ENCODE peak calls at places on chromosomes 13 and 19, in four cellular contexts. M is left lung, C is heart left ventricle, U is MM.1S. Z is an unnamed sample. For H3K9me3 and H3K36me3, the result is how much of the 10 kb centered on the place peaks cover.

GRCh38 chr19:21202865-21203494 is 61.1 kb downstream of the ZNF431 start:
- DNase-seq in M (no peak), C (no peak), U (peak), Z (peak)

GRCh38 chr19:48636859-48637448 is at the start of gene DBP:
- DNase-seq in M (peak), C (peak), U (no peak), Z (no peak)

GRCh38 chr13:84243340-84243739 is 361.1 kb upstream of the SLITRK1 start:
- DNase-seq in M (no peak), C (no peak), U (no peak), Z (no peak)

GRCh38 chr13:43124495-43124894 is 101.1 kb downstream of the DNAJC15 start:
- DNase-seq in M (no peak), C (no peak), U (no peak), Z (no peak)

GRCh38 chr13:44436589-44437337 is 63.1 kb downstream of the SERP2 start:
- DNase-seq in M (peak), C (peak), U (peak), Z (peak)

GRCh38 chr19:3655402-3656072 is 28.9 kb upstream of the CACTIN start:
- DNase-seq in M (no peak), C (no peak), U (no peak), Z (no peak)

GRCh38 chr13:45238945-45239795 is 38.3 kb upstream of the KCTD4 start:
- DNase-seq in M (no peak), C (no peak), U (no peak), Z (no peak)

GRCh38 chr19:18865973-18866799 is 29.8 kb downstream of the CERS1 start:
- DNase-seq in M (no peak), C (no peak), U (no peak), Z (peak)

GRCh38 chr19:3034845-3035541 is 5.9 kb upstream of the TLE2 start:
- DNase-seq in M (peak), C (no peak), U (no peak), Z (peak)

GRCh38 chr13:90121784-90122183 is 1225.7 kb upstream of the MIR17HG start:
- DNase-seq in M (no peak), C (no peak), U (no peak), Z (no peak)

GRCh38 chr19:49593233-49594113 is 2.5 kb downstream of the PRR12 start:
- DNase-seq in M (peak), C (peak), U (peak), Z (peak)

GRCh38 chr19:10235003-10235402 is 3.9 kb upstream of the S1PR2 start:
- DNase-seq in M (no peak), C (no peak), U (no peak), Z (no peak)

GRCh38 chr19:16288544-16288943 is 36.1 kb upstream of the KLF2 start:
- DNase-seq in M (no peak), C (no peak), U (no peak), Z (peak)

GRCh38 chr19:6023085-6023682 is 45.2 kb upstream of the RANBP3 start:
- DNase-seq in M (peak), C (peak), U (no peak), Z (no peak)

GRCh38 chr13:28623782-28624706 is 34.9 kb upstream of the POMP start:
- DNase-seq in M (no peak), C (no peak), U (no peak), Z (no peak)

GRCh38 chr13:73451120-73452029 is 392.6 kb downstream of the KLF5 start:
- DNase-seq in M (no peak), C (no peak), U (no peak), Z (no peak)

GRCh38 chr19:48390188-48391099 is 907 bp downstream of the KDELR1 start:
- DNase-seq in M (peak), C (peak), U (peak), Z (peak)

GRCh38 chr19:3849092-3849491 is 19.7 kb downstream of the ZFR2 start:
- DNase-seq in M (no peak), C (no peak), U (peak), Z (peak)

GRCh38 chr19:31110331-31110730 is 238.9 kb downstream of the TSHZ3 start:
- DNase-seq in M (no peak), C (no peak), U (no peak), Z (no peak)

GRCh38 chr13:46207828-46208227 is 3.9 kb upstream of the LRRC63 start:
- DNase-seq in M (no peak), C (no peak), U (no peak), Z (no peak)

GRCh38 chr13:41915096-41915495 is 45.8 kb downstream of the VWA8 start:
- DNase-seq in M (no peak), C (no peak), U (no peak), Z (no peak)

GRCh38 chr19:1113278-1113985 is 9.6 kb downstream of the GPX4 start:
- DNase-seq in M (peak), C (peak), U (peak), Z (peak)
- H3K27ac ChIP-seq in M (peak), C (peak), U (no peak), Z (peak)

GRCh38 chr19:52110780-52111179 is 15.2 kb upstream of the ZNF841 start:
- DNase-seq in M (no peak), C (no peak), U (no peak), Z (no peak)

GRCh38 chr19:52112624-52113023 is 17.1 kb upstream of the ZNF841 start:
- DNase-seq in M (no peak), C (no peak), U (no peak), Z (no peak)

GRCh38 chr19:52120286-52120685 is 19.5 kb downstream of the ZNF616 start:
- DNase-seq in M (no peak), C (no peak), U (no peak), Z (no peak)

GRCh38 chr19:52115526-52116053 is 20.0 kb upstream of the ZNF841 start:
- DNase-seq in M (no peak), C (no peak), U (no peak), Z (no peak)

GRCh38 chr19:52114691-52115090 is 19.1 kb upstream of the ZNF841 start:
- DNase-seq in M (no peak), C (no peak), U (no peak), Z (no peak)
- H3K9me3 ChIP-seq in M (under half), C (half or more), U (under half), Z (half or more)

GRCh38 chr19:14166448-14166847 is 30.1 kb upstream of the ASF1B start:
- DNase-seq in M (no peak), C (no peak), U (no peak), Z (no peak)

GRCh38 chr19:14167013-14167593 is 30.7 kb upstream of the ASF1B start:
- DNase-seq in M (no peak), C (no peak), U (no peak), Z (peak)

GRCh38 chr19:14168259-14168972 is 32.0 kb upstream of the ASF1B start:
- DNase-seq in M (no peak), C (no peak), U (no peak), Z (no peak)

GRCh38 chr19:14168993-14169392 is 32.6 kb upstream of the ASF1B start:
- DNase-seq in M (no peak), C (no peak), U (no peak), Z (no peak)

GRCh38 chr19:14167594-14168138 is 31.3 kb upstream of the ASF1B start:
- DNase-seq in M (no peak), C (no peak), U (no peak), Z (peak)
- H3K36me3 ChIP-seq in M (under half), C (under half), U (under half), Z (under half)

DNA sequence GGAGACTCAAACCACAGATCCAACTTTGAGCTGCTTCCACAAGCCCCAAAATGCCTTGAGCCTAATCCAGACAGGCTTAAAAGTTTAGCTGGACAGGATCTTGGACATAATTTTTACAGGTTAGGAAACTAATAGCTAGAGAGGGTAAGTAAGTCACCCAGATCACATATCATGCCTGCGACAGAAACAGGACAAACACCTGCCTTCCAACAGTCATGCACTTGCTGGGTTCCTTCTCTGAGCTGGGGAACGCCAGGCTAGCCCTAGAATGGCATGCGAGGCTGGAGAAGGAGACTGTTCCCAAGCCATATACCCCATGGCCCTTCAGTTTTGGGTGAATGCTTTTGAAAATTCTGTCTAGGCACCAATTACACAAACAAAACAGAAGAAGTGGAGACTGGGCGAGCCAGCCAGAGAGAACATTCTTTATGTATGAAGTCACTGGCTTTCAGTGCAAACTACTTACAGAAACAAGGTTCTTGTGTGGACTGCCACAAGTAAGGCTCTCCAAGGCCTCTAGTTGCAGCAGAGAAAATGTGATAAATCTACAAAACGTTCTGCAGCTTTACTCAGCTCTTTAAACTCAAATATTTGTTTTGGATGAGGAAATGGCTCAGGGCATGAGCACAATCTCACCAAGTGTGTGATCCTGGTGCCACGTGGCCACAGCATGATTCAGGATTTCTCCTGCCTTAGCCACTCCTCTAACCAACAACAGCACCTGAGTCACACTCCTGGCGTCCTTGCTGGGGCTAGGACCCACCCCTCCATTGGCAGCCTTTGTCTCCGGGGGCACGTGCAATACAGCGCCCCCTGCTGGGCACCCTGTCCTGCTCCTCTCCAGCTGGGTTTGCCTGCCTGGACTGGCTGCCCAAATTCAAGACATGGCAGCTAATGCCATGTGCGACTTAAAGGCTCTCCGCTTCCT is 73.4 kb upstream of the UBL3 start:
- DNase-seq in M (peak), C (peak), U (no peak), Z (peak)
- H3K27ac ChIP-seq in M (peak), C (peak), U (no peak), Z (no peak)

GRCh38 chr19:58060231-58060630 is 1.1 kb downstream of the ZNF135 start:
- DNase-seq in M (no peak), C (no peak), U (no peak), Z (no peak)

GRCh38 chr19:58056861-58057260 is 2.2 kb upstream of the ZNF135 start:
- DNase-seq in M (no peak), C (no peak), U (no peak), Z (no peak)

GRCh38 chr19:58058428-58058827 is 654 bp upstream of the ZNF135 start:
- DNase-seq in M (no peak), C (no peak), U (no peak), Z (no peak)

GRCh38 chr19:58059681-58060080 is 599 bp downstream of the ZNF135 start:
- DNase-seq in M (no peak), C (no peak), U (no peak), Z (no peak)

DNA sequence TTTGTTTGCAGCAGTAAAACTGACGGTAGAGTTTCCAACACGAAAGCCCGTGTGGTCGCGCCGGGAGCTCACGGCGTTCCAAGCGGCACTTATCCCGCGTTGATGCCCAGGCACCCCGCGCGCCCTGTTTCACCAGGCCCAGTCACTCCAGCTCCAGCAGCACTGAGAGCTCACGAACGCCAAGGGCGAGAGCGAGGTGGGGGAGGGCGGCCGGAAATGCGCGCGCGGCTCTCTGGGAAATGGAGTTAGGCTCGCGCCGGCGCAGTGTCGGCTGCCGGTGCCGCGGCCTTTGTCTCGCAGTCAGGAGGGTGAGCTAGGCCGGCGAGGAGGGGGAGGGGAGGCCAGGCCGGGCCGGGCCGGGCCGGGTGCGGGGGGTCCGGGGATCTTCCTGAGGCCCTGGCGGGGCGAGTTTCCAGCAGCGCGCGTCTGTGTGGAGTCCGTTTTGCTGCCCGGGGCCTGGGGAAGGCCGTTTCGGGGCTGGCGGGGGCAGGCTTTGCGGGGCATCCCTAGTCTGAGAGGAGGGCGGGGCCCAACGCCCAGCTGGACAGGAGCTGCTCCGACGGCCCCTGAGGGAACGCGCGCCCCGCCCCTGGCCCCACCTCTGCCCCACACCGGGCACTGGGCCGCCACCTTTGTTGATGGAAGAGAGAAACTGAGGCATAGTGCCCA is at the start of gene ZNF135:
- DNase-seq in M (peak), C (peak), U (no peak), Z (peak)
- H3K9me3 ChIP-seq in M (under half), C (under half), U (under half), Z (half or more)

DNA sequence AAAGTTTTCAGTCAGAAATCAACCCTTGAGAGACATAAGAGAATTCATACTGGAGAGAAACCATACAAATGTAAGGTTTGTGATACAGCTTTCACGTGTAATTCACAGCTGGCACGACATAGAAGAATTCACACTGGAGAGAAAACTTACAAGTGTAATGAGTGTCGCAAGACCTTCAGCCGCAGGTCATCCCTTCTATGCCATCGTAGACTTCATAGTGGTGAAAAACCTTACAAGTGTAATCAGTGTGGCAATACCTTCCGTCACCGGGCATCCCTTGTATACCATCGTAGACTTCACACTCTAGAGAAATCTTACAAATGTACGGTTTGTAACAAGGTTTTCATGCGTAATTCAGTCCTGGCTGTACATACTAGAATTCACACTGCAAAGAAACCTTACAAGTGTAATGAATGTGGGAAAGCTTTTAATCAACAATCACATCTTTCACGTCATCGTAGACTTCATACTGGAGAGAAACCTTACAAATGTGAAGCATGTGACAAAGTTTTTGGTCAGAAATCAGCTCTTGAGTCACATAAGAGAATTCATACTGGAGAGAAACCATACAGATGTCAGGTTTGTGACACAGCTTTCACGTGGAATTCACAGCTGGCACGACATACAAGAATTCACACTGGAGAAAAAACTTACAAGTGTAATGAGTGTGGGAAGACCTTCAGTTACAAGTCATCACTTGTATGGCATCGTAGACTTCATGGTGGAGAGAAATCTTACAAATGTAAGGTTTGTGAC is 15.7 kb upstream of the ZNF701 start:
- DNase-seq in M (no peak), C (no peak), U (no peak), Z (no peak)
- H3K36me3 ChIP-seq in M (under half), C (half or more), U (under half), Z (half or more)

GRCh38 chr13:47472516-47472915 is 528.6 kb downstream of the SUCLA2 start:
- DNase-seq in M (no peak), C (no peak), U (no peak), Z (no peak)
- H3K27ac ChIP-seq in M (no peak), C (no peak), U (no peak), Z (no peak)

DNA sequence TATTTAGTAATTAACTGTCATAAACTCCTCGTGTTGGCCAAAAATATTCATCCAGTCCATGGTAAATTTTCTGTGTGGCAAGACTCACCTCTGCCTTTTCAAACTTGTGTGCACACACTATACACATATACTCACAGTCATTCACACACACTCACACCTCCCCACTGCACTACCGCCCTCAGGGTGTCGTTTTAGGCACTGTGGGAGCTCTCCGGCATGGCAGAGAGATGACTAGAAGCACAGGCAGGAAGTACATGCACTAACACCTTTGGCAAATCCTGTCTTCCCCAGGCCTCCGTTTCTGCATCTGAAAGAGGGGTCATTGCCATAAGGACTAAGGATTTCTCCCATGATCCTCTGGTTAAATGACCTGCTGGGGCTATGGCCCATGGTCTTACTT is 62.6 kb upstream of the FARP1 start:
- DNase-seq in M (no peak), C (no peak), U (no peak), Z (no peak)
- H3K9me3 ChIP-seq in M (under half), C (under half), U (under half), Z (under half)

GRCh38 chr13:109271991-109272454 is 514.4 kb downstream of the IRS2 start:
- DNase-seq in M (no peak), C (no peak), U (no peak), Z (no peak)
- H3K36me3 ChIP-seq in M (under half), C (under half), U (under half), Z (under half)

Z was measured in CD4-positive, CD25-positive, alpha-beta regulatory T cell.